ENCODE peak calls at places on chromosome 1, in six cellular contexts. C is uterus, E is heart right ventricle, X is brain microvascular endothelial cell, D is HAP-1, Q is transverse colon. W is an unnamed sample.

GRCh38 chr1:113219377-113219776 is 146.4 kb downstream of the LRIG2 start:
- DNase-seq in C (no peak), E (no peak), X (no peak), D (no peak), Q (peak), W (no peak)

GRCh38 chr1:39489567-39490239 is 1.7 kb upstream of the BMP8A start:
- DNase-seq in C (no peak), E (no peak), X (no peak), D (no peak), Q (no peak), W (no peak)

GRCh38 chr1:117754061-117754969 is 148.5 kb downstream of the TENT5C start:
- DNase-seq in C (peak), E (peak), X (peak), D (peak), Q (peak), W (no peak)

GRCh38 chr1:53547321-53547720 is 88.1 kb downstream of the DMRTB1 start:
- DNase-seq in C (no peak), E (no peak), X (no peak), D (no peak), Q (peak), W (peak)

GRCh38 chr1:180793451-180793850 is 119.2 kb upstream of the KIAA1614 start:
- DNase-seq in C (no peak), E (no peak), X (no peak), D (no peak), Q (no peak), W (no peak)

GRCh38 chr1:18309552-18310155 is 171.1 kb upstream of the KLHDC7A start:
- DNase-seq in C (no peak), E (no peak), X (no peak), D (no peak), Q (no peak), W (no peak)

GRCh38 chr1:42214447-42214871 is 49.9 kb upstream of the GUCA2A start:
- DNase-seq in C (no peak), E (no peak), X (peak), D (peak), Q (peak), W (no peak)

GRCh38 chr1:2271841-2272655 is 43.9 kb downstream of the SKI start:
- DNase-seq in C (no peak), E (no peak), X (no peak), D (no peak), Q (no peak), W (no peak)

GRCh38 chr1:173112129-173112528 is 61.4 kb upstream of the TNFSF18 start:
- DNase-seq in C (no peak), E (no peak), X (no peak), D (no peak), Q (no peak), W (no peak)

GRCh38 chr1:37274896-37275631 is 199.3 kb upstream of the ZC3H12A start:
- DNase-seq in C (no peak), E (no peak), X (no peak), D (no peak), Q (no peak), W (no peak)

GRCh38 chr1:58805716-58806571 is 22.1 kb upstream of the JUN start:
- DNase-seq in C (no peak), E (no peak), X (no peak), D (no peak), Q (no peak), W (no peak)

GRCh38 chr1:111225717-111226400 is 1.7 kb upstream of the CHI3L2 start:
- DNase-seq in C (no peak), E (no peak), X (no peak), D (peak), Q (no peak), W (no peak)

GRCh38 chr1:169538998-169539871 is 47.0 kb downstream of the F5 start:
- DNase-seq in C (no peak), E (no peak), X (peak), D (no peak), Q (no peak), W (no peak)

GRCh38 chr1:172851077-172851476 is 192.2 kb downstream of the FASLG start:
- DNase-seq in C (no peak), E (no peak), X (no peak), D (no peak), Q (no peak), W (no peak)

GRCh38 chr1:215744419-215744818 is 177.3 kb downstream of the KCTD3 start:
- DNase-seq in C (no peak), E (no peak), X (no peak), D (no peak), Q (no peak), W (no peak)

GRCh38 chr1:91402023-91402422 is 2.6 kb downstream of the HFM1 start:
- DNase-seq in C (no peak), E (no peak), X (no peak), D (peak), Q (no peak), W (no peak)

GRCh38 chr1:165842363-165843129 is 15.1 kb downstream of the UCK2 start:
- DNase-seq in C (no peak), E (peak), X (peak), D (no peak), Q (no peak), W (no peak)

GRCh38 chr1:89719502-89720306 is 86.8 kb downstream of the LRRC8C start:
- DNase-seq in C (no peak), E (no peak), X (no peak), D (peak), Q (no peak), W (no peak)

GRCh38 chr1:185170291-185170848 is 13.4 kb downstream of the SWT1 start:
- DNase-seq in C (no peak), E (peak), X (peak), D (peak), Q (no peak), W (no peak)

GRCh38 chr1:34866762-34867109 is 7.2 kb upstream of the SMIM12 start:
- DNase-seq in C (no peak), E (no peak), X (no peak), D (no peak), Q (no peak), W (no peak)
- H3K4me3 ChIP-seq in C (peak), E (peak), X (peak), D (peak), Q (peak), W (peak)

GRCh38 chr1:247908761-247909160 is 11.3 kb upstream of the OR2T8 start:
- DNase-seq in C (no peak), E (no peak), X (no peak), D (no peak), Q (no peak), W (no peak)

GRCh38 chr1:247906504-247907047 is 11.2 kb downstream of the OR2W3 start:
- DNase-seq in C (no peak), E (no peak), X (no peak), D (no peak), Q (peak), W (no peak)

GRCh38 chr1:247905181-247905580 is 9.8 kb downstream of the OR2W3 start:
- DNase-seq in C (no peak), E (no peak), X (no peak), D (no peak), Q (no peak), W (no peak)

GRCh38 chr1:247904122-247904521 is 8.7 kb downstream of the OR2W3 start:
- DNase-seq in C (no peak), E (no peak), X (no peak), D (no peak), Q (no peak), W (no peak)

GRCh38 chr1:247905899-247906503 is 10.6 kb downstream of the OR2W3 start:
- DNase-seq in C (no peak), E (no peak), X (no peak), D (no peak), Q (no peak), W (no peak)
- H3K4me3 ChIP-seq in C (no peak), E (peak), X (peak), D (no peak), Q (no peak), W (peak)

GRCh38 chr1:159780583-159781582 is at the start of gene DUSP23:
- DNase-seq in C (peak), E (peak), X (peak), D (peak), Q (peak), W (peak)
- H3K4me3 ChIP-seq in C (peak), E (peak), X (peak), D (peak), Q (peak), W (peak)

GRCh38 chr1:11407301-11407994 is 71.5 kb upstream of the DISP3 start:
- DNase-seq in C (no peak), E (no peak), X (no peak), D (no peak), Q (no peak), W (no peak)
- H3K4me3 ChIP-seq in C (no peak), E (no peak), X (no peak), D (no peak), Q (no peak), W (no peak)

GRCh38 chr1:148318900-148319242 is 164.2 kb downstream of the PPIAL4G start:
- DNase-seq in C (no peak), E (no peak), X (no peak), D (no peak), Q (no peak), W (no peak)

GRCh38 chr1:148318123-148318899 is 164.8 kb downstream of the PPIAL4G start:
- DNase-seq in C (no peak), E (no peak), X (no peak), D (no peak), Q (peak), W (no peak)

GRCh38 chr1:148315081-148315811 is 163.2 kb upstream of the NBPF11 start:
- DNase-seq in C (no peak), E (no peak), X (peak), D (no peak), Q (no peak), W (no peak)

DNA sequence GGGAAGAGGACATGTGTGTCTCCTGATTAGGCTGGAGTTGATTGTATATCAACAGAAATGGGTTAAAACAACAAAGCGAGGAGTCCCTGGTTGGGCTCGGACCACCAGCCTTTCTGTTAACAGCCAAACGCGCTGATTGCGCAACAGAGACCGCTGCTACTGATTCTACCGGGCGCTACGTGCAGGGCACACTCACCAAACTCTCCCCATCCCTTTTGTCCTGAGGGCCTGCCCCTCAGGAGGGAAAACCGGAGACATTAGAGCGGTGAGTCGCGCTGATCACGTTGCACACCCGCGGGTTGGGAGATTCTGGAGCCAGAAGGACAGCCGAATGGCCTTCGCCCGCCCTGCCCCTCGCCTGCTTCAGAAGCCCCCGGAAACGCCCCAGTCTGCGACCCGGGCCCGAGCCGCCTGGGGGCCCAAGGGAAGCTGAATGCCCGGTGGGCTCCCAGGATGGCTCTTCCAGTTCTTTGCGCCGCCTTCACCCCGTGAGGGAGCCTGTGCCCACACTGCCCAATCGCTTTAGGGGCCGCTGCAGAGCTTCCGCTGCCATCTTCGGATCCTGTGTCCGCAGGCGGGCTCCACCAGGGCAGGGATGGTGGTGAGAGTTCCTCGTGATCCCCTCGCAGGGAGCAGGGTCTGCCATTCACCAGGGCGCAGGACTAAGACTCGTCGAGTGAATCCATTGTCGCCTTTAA is 165.4 kb upstream of the NBPF11 start:
- DNase-seq in C (no peak), E (no peak), X (no peak), D (no peak), Q (no peak), W (no peak)
- H3K4me3 ChIP-seq in C (no peak), E (peak), X (peak), D (no peak), Q (no peak), W (peak)

GRCh38 chr1:31644560-31645273 is at the start of gene PEF1:
- DNase-seq in C (peak), E (peak), X (peak), D (peak), Q (peak), W (peak)
- H3K4me3 ChIP-seq in C (peak), E (peak), X (peak), D (peak), Q (peak), W (peak)

DNA sequence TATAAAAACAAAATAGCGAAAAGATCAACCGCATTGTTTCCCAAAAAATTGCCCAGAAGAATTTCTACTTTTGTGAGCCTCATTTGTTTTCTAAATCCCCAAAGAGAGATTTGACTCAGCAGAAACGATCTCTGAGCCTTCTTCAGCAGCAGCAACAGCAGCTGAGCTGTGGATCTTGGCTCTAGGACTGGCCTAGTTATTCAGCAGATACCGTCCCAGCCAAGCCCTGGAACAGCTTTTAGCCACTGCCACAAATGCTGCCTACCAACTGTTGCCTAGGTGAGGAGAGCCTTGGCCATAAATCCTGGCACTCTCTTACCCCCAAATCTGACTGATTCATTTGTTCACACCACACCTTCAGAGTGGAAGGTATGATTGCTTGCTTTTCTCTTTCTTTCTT is 320.1 kb downstream of the TGFB2 start:
- DNase-seq in C (peak), E (peak), X (peak), D (no peak), Q (no peak), W (no peak)
- H3K4me3 ChIP-seq in C (no peak), E (no peak), X (no peak), D (no peak), Q (no peak), W (no peak)